ENCODE peak calls at places on chromosomes 13 and 19, in seven cellular contexts. X is left ventricle myocardium inferior, R is choroid plexus epithelial cell, L is transverse colon, G is uterus, T is gastrocnemius medialis, A is IMR-90. O is an unnamed sample.

GRCh38 chr19:1154731-1155351 is 19.2 kb downstream of the SBNO2 start:
- DNase-seq in X (peak; percentile 88), A (peak; percentile 86), R (peak; percentile 93), L (peak; percentile 89), T (peak; percentile 94), G (peak; percentile 90), O (peak; percentile 92)

GRCh38 chr13:44629465-44630183 is 53.5 kb upstream of the TSC22D1 start:
- DNase-seq in A (peak; percentile 74), R (peak; percentile 29), G (no peak), X (no peak), T (no peak), L (no peak), O (peak; percentile 87)

GRCh38 chr13:28320884-28321574 is 173.9 kb downstream of the FLT1 start:
- DNase-seq in R (no peak), G (no peak), A (peak; percentile 84), T (no peak), L (no peak), X (no peak), O (no peak)

GRCh38 chr19:6694147-6694815 is 24.3 kb upstream of the TNFSF14 start:
- DNase-seq in X (no peak), R (no peak), L (no peak), A (no peak), G (no peak), T (no peak), O (peak; percentile 44)

GRCh38 chr13:63421113-63421512 is 2005.5 kb upstream of the PCDH20 start:
- DNase-seq in R (no peak), T (no peak), X (no peak), L (no peak), G (no peak), A (no peak), O (no peak)

GRCh38 chr13:94947392-94947791 is 235.0 kb upstream of the SOX21 start:
- DNase-seq in R (no peak), X (no peak), T (no peak), A (no peak), G (no peak), L (no peak), O (no peak)

GRCh38 chr13:105177265-105177900 is 1358.1 kb downstream of the EFNB2 start:
- DNase-seq in T (no peak), R (peak; percentile 19), X (no peak), G (no peak), L (no peak), A (no peak), O (no peak)

GRCh38 chr13:77028202-77028601 is 1.2 kb upstream of the FBXL3 start:
- DNase-seq in A (no peak), T (peak; percentile 59), X (no peak), R (peak; percentile 53), L (no peak), G (peak; percentile 68), O (peak; percentile 36)

GRCh38 chr13:108609353-108609752 is 20.1 kb upstream of the MYO16 start:
- DNase-seq in T (no peak), A (peak; percentile 49), R (peak; percentile 81), X (no peak), G (no peak), L (no peak), O (peak; percentile 29)

GRCh38 chr19:38736413-38737280 is 7.6 kb downstream of the CAPN12 start:
- DNase-seq in X (no peak), A (no peak), T (no peak), L (peak; percentile 90), G (peak; percentile 61), R (peak; percentile 39), O (no peak)

GRCh38 chr19:4557186-4557970 is 2.1 kb downstream of the SEMA6B start:
- DNase-seq in T (no peak), L (no peak), X (no peak), G (no peak), R (no peak), A (no peak), O (no peak)

GRCh38 chr13:72386138-72386684 is 341.2 kb downstream of the MZT1 start:
- DNase-seq in G (no peak), R (no peak), T (no peak), A (no peak), X (no peak), L (no peak), O (no peak)

GRCh38 chr19:17305517-17306284 is at the start of gene MRPL34:
- DNase-seq in T (peak; percentile 98), R (peak; percentile 99), L (peak; percentile 98), A (peak; percentile 99), X (peak; percentile 93), G (peak; percentile 97), O (peak; percentile 99)

GRCh38 chr13:98144501-98145350 is 1.8 kb downstream of the FARP1 start:
- DNase-seq in T (no peak), L (no peak), G (no peak), R (peak; percentile 63), X (no peak), A (peak; percentile 77), O (peak; percentile 71)

GRCh38 chr19:16258440-16258903 is 60.8 kb downstream of the AP1M1 start:
- DNase-seq in G (peak; percentile 75), X (peak; percentile 81), R (peak; percentile 16), L (peak; percentile 44), T (peak; percentile 60), A (no peak), O (peak; percentile 61)

GRCh38 chr13:30829788-30830637 is 76.1 kb upstream of the MEDAG start:
- DNase-seq in G (no peak), X (no peak), R (no peak), A (no peak), T (no peak), L (no peak), O (no peak)

GRCh38 chr19:18551631-18552030 is 6.0 kb upstream of the KXD1 start:
- DNase-seq in X (no peak), L (no peak), G (no peak), T (no peak), A (no peak), R (no peak), O (no peak)

GRCh38 chr13:29526741-29527140 is 68.7 kb downstream of the SLC7A1 start:
- DNase-seq in L (no peak), X (no peak), R (no peak), T (no peak), A (no peak), G (no peak), O (no peak)

GRCh38 chr13:19852766-19853165 is 10.7 kb downstream of the ZMYM5 start:
- DNase-seq in T (no peak), X (no peak), A (no peak), L (no peak), G (no peak), R (no peak), O (no peak)

GRCh38 chr13:41897126-41897525 is 63.8 kb downstream of the VWA8 start:
- DNase-seq in R (peak; percentile 72), T (no peak), X (no peak), L (no peak), A (peak; percentile 24), G (no peak), O (peak; percentile 19)

GRCh38 chr19:405138-405965 is 3.6 kb downstream of the C2CD4C start:
- DNase-seq in X (no peak), R (no peak), A (no peak), G (peak; percentile 5), L (peak; percentile 25), T (no peak), O (no peak)

GRCh38 chr19:35861640-35862160 is 5.0 kb downstream of the KIRREL2 start:
- DNase-seq in A (no peak), G (no peak), T (no peak), X (no peak), L (no peak), R (no peak), O (no peak)

GRCh38 chr13:113595131-113595530 is 10.6 kb downstream of the TFDP1 start:
- DNase-seq in A (no peak), G (peak; percentile 1), X (no peak), T (no peak), L (peak; percentile 3), R (no peak), O (no peak)

GRCh38 chr13:66994097-66994496 is 236.0 kb downstream of the PCDH9 start:
- DNase-seq in L (peak; percentile 15), R (peak; percentile 76), T (peak; percentile 19), X (peak; percentile 45), A (peak; percentile 52), G (no peak), O (peak; percentile 83)
- H3K4me3 ChIP-seq in L (no peak overlapping the region), R (peak overlapping the region; percentile 46), T (peak overlapping the region; percentile 10), X (peak overlapping the region; percentile 52), A (peak overlapping the region; percentile 28), G (no peak overlapping the region), O (peak overlapping the region; percentile 38)

GRCh38 chr13:110511509-110512181 is 49.9 kb downstream of the RAB20 start:
- DNase-seq in A (no peak), L (no peak), R (no peak), T (no peak), G (no peak), X (no peak), O (no peak)
- H3K4me3 ChIP-seq in A (no peak overlapping the region), L (no peak overlapping the region), R (no peak overlapping the region), T (no peak overlapping the region), G (no peak overlapping the region), X (no peak overlapping the region), O (no peak overlapping the region)

GRCh38 chr19:53165691-53166091 is 6.8 kb upstream of the ZNF347 start:
- DNase-seq in A (no peak), T (no peak), L (no peak), R (no peak), X (no peak), G (no peak), O (no peak)
- H3K4me3 ChIP-seq in A (no peak overlapping the region), T (no peak overlapping the region), L (no peak overlapping the region), R (no peak overlapping the region), X (no peak overlapping the region), G (no peak overlapping the region), O (no peak overlapping the region)

GRCh38 chr19:33621811-33622504 is at the start of gene CHST8:
- DNase-seq in L (peak; percentile 18), R (peak; percentile 16), T (no peak), A (no peak), X (peak; percentile 40), G (no peak), O (peak; percentile 22)

GRCh38 chr19:33620611-33621010 is 1.1 kb upstream of the CHST8 start:
- DNase-seq in G (no peak), L (no peak), T (no peak), R (no peak), X (no peak), A (no peak), O (no peak)

GRCh38 chr19:33622505-33622808 is 704 bp downstream of the CHST8 start:
- DNase-seq in G (no peak), R (no peak), L (no peak), T (no peak), A (no peak), X (no peak), O (no peak)

GRCh38 chr19:33622809-33623511 is 1.2 kb downstream of the CHST8 start:
- DNase-seq in L (no peak), T (no peak), X (no peak), A (no peak), G (no peak), R (no peak), O (no peak)

DNA sequence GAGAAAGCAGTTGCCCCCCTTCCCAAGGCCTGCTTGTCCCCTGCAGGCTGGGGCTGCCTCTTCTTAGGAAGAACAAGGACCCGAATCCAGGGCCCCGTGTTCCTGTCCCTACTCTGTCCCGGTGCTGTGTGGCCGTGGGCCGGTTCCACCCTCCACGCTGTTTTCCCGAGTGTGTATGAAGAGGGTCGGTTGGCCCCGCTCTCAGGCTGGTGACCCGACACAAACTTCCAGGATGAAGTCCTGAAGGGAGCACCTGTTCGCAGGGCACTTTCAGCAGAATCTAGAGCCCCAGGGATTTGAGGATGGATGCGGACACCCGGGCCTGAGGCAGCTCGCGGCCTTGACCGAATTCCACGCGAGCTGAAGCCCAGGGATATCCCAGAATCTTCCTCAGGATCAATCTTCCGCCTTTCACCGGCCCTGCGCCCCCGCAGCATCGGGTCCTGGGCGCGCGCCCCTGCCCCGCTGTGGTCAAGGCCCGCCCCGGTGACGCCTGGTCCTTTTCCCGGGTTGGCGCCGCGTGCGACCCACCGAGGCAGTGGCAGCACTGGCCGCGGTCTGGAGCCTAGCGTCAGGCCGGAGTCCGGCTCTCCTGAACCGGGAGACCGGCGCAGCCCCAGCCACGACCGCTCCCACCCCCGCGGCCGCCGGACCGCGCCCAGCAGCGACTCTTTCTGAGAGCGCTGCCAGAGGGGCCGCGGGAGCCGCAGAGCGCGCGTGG is 528 bp upstream of the CHST8 start:
- DNase-seq in L (no peak), T (no peak), X (no peak), R (no peak), A (no peak), G (no peak), O (no peak)
- H3K4me3 ChIP-seq in L (peak overlapping the region; percentile 38), T (no peak overlapping the region), X (peak overlapping the region; percentile 69), R (no peak overlapping the region), A (no peak overlapping the region), G (no peak overlapping the region), O (no peak overlapping the region)

O was measured in cardiac fibroblast.